ENCODE peak calls at places on chromosomes 12 and 14, in ten cellular contexts. G, D, M, T, N, Q, S, V, B and F are unnamed samples.

GRCh38 chr12:24380122-24380521 is 430.7 kb upstream of the SOX5 start:
- DNase-seq in G (no peak), D (no peak), M (no peak), T (no peak), N (no peak), Q (no peak), S (peak; percentile 60), V (peak; percentile 36), B (no peak), F (no peak)

GRCh38 chr12:94761559-94761958 is 111.2 kb upstream of the TMCC3 start:
- DNase-seq in G (no peak), D (no peak), M (peak; percentile 82), T (no peak), N (no peak), Q (no peak), S (peak; percentile 97), V (no peak), B (no peak), F (no peak)

GRCh38 chr14:53571990-53572389 is 384.6 kb downstream of the BMP4 start:
- DNase-seq in G (no peak), D (peak; percentile 17), M (no peak), T (no peak), N (no peak), Q (no peak), S (no peak), V (no peak), B (no peak), F (no peak)

GRCh38 chr12:132186208-132186856 is 42.1 kb downstream of the NOC4L start:
- DNase-seq in G (no peak), D (no peak), M (no peak), T (no peak), N (no peak), Q (no peak), S (no peak), V (no peak), B (no peak), F (no peak)

GRCh38 chr14:31025335-31026075 is at the start of gene AP4S1:
- DNase-seq in G (peak; percentile 58), D (peak; percentile 53), M (no peak), T (peak; percentile 57), N (peak; percentile 39), Q (peak; percentile 52), S (no peak), V (peak; percentile 47), B (peak; percentile 7), F (peak; percentile 64)

GRCh38 chr14:41446008-41446407 is 160.7 kb upstream of the LRFN5 start:
- DNase-seq in G (no peak), D (no peak), M (no peak), T (no peak), N (no peak), Q (no peak), S (no peak), V (no peak), B (no peak), F (no peak)

GRCh38 chr12:5251786-5252185 is 180.1 kb upstream of the NTF3 start:
- DNase-seq in G (no peak), D (no peak), M (no peak), T (no peak), N (no peak), Q (no peak), S (no peak), V (no peak), B (no peak), F (no peak)

GRCh38 chr14:103879570-103880333 is 32.4 kb upstream of the PPP1R13B start:
- DNase-seq in G (peak; percentile 55), D (peak; percentile 40), M (peak; percentile 25), T (no peak), N (no peak), Q (no peak), S (peak; percentile 4), V (no peak), B (no peak), F (no peak)

GRCh38 chr14:85474431-85474830 is 55.5 kb upstream of the FLRT2 start:
- DNase-seq in G (no peak), D (no peak), M (no peak), T (no peak), N (no peak), Q (no peak), S (no peak), V (no peak), B (no peak), F (no peak)

GRCh38 chr12:3296409-3296701 is 194.6 kb upstream of the PRMT8 start:
- DNase-seq in G (no peak), D (no peak), M (no peak), T (no peak), N (no peak), Q (no peak), S (no peak), V (no peak), B (no peak), F (no peak)

GRCh38 chr14:23513005-23513412 is 38.6 kb downstream of the ZFHX2 start:
- DNase-seq in G (no peak), D (no peak), M (no peak), T (no peak), N (peak; percentile 60), Q (no peak), S (no peak), V (peak; percentile 63), B (no peak), F (peak; percentile 90)

GRCh38 chr12:76698316-76698715 is 65.6 kb upstream of the ZDHHC17 start:
- DNase-seq in G (no peak), D (no peak), M (no peak), T (no peak), N (no peak), Q (no peak), S (no peak), V (no peak), B (no peak), F (no peak)

GRCh38 chr14:100871234-100872186 is 32.0 kb downstream of the RTL1 start:
- DNase-seq in G (no peak), D (no peak), M (peak; percentile 66), T (no peak), N (no peak), Q (no peak), S (peak; percentile 81), V (no peak), B (no peak), F (no peak)

GRCh38 chr14:101791919-101792572 is 30.5 kb downstream of the PPP2R5C start:
- DNase-seq in G (no peak), D (no peak), M (peak; percentile 55), T (no peak), N (no peak), Q (no peak), S (peak; percentile 77), V (peak; percentile 31), B (peak; percentile 71), F (no peak)

GRCh38 chr12:115337693-115338543 is 653.9 kb upstream of the TBX3 start:
- DNase-seq in G (peak; percentile 31), D (no peak), M (peak; percentile 95), T (no peak), N (no peak), Q (no peak), S (peak; percentile 97), V (no peak), B (no peak), F (peak; percentile 22)

GRCh38 chr12:30134229-30134628 is 350.5 kb upstream of the TMTC1 start:
- DNase-seq in G (no peak), D (no peak), M (peak; percentile 45), T (no peak), N (no peak), Q (no peak), S (peak; percentile 11), V (no peak), B (peak; percentile 24), F (no peak)

GRCh38 chr12:93570552-93571359 is 1.7 kb upstream of the SOCS2 start:
- DNase-seq in G (peak; percentile 95), D (peak; percentile 92), M (peak; percentile 85), T (peak; percentile 75), N (peak; percentile 83), Q (peak; percentile 90), S (peak; percentile 95), V (peak; percentile 87), B (peak; percentile 86), F (peak; percentile 89)

GRCh38 chr12:47078733-47079364 is 572 bp upstream of the PCED1B start:
- DNase-seq in G (peak; percentile 53), D (no peak), M (peak; percentile 26), T (peak; percentile 26), N (no peak), Q (peak; percentile 49), S (peak; percentile 29), V (no peak), B (no peak), F (no peak)

GRCh38 chr14:61247935-61248334 is 33.2 kb downstream of the TMEM30B start:
- DNase-seq in G (no peak), D (no peak), M (peak; percentile 66), T (no peak), N (no peak), Q (no peak), S (peak; percentile 49), V (no peak), B (no peak), F (no peak)

GRCh38 chr12:122064034-122064777 is 14.3 kb upstream of the MLXIP start:
- DNase-seq in G (peak; percentile 95), D (peak; percentile 94), M (peak; percentile 96), T (no peak), N (peak; percentile 42), Q (peak; percentile 31), S (peak; percentile 99), V (peak; percentile 53), B (peak; percentile 63), F (peak; percentile 73)

GRCh38 chr12:8780389-8780788 is 42.0 kb upstream of the A2ML1 start:
- DNase-seq in G (no peak), D (no peak), M (peak; percentile 26), T (no peak), N (no peak), Q (no peak), S (peak; percentile 51), V (no peak), B (peak; percentile 10), F (peak; percentile 35)

GRCh38 chr12:4526923-4527546 is 11.7 kb upstream of the RAD51AP1 start:
- DNase-seq in G (no peak), D (no peak), M (no peak), T (peak; percentile 48), N (no peak), Q (no peak), S (peak; percentile 45), V (no peak), B (peak; percentile 36), F (no peak)

GRCh38 chr14:105854600-105855245 is 328.3 kb downstream of the TMEM121 start:
- DNase-seq in G (peak; percentile 9), D (no peak), M (no peak), T (no peak), N (no peak), Q (peak; percentile 5), S (no peak), V (no peak), B (no peak), F (no peak)

GRCh38 chr14:100761481-100761880 is 34.8 kb downstream of the DLK1 start:
- DNase-seq in G (no peak), D (no peak), M (peak; percentile 59), T (no peak), N (no peak), Q (no peak), S (peak; percentile 57), V (no peak), B (no peak), F (no peak)